ENCODE peak calls at places on chromosomes 12 and 14, in nine cellular contexts. B, Q, P, C, F, N, J, M and Y are unnamed samples.

GRCh38 chr12:103326190-103326589 is 169.6 kb downstream of the C12orf42 start:
- DNase-seq in B (peak; percentile 4), Q (peak; percentile 39), P (peak; percentile 55), C (peak; percentile 33), F (no peak), N (no peak), J (peak; percentile 24), M (no peak), Y (peak; percentile 49)

GRCh38 chr14:90645842-90646443 is 170.3 kb downstream of the TTC7B start:
- DNase-seq in B (peak; percentile 64), Q (no peak), P (peak; percentile 84), C (no peak), F (no peak), N (peak; percentile 39), J (no peak), M (peak; percentile 94), Y (no peak)

GRCh38 chr12:54210400-54210790 is 21.6 kb upstream of the SMUG1 start:
- DNase-seq in B (no peak), Q (no peak), P (no peak), C (no peak), F (no peak), N (no peak), J (no peak), M (no peak), Y (no peak)

GRCh38 chr12:109770104-109770860 is 56.7 kb downstream of the FAM222A start:
- DNase-seq in B (no peak), Q (no peak), P (no peak), C (no peak), F (no peak), N (peak; percentile 16), J (no peak), M (no peak), Y (no peak)

GRCh38 chr12:59570134-59570533 is 25.7 kb upstream of the SLC16A7 start:
- DNase-seq in B (peak; percentile 97), Q (no peak), P (peak; percentile 59), C (no peak), F (no peak), N (peak; percentile 44), J (no peak), M (peak; percentile 54), Y (no peak)

GRCh38 chr12:42587564-42588307 is 1.8 kb downstream of the PRICKLE1 start:
- DNase-seq in B (no peak), Q (no peak), P (peak; percentile 43), C (no peak), F (no peak), N (peak; percentile 42), J (no peak), M (no peak), Y (no peak)

GRCh38 chr14:39467889-39468524 is 35.8 kb upstream of the FBXO33 start:
- DNase-seq in B (peak; percentile 37), Q (no peak), P (peak; percentile 59), C (peak; percentile 39), F (peak; percentile 72), N (peak; percentile 62), J (peak; percentile 28), M (no peak), Y (peak; percentile 82)

GRCh38 chr14:94175403-94176146 is 1.5 kb downstream of the PPP4R4 start:
- DNase-seq in B (no peak), Q (no peak), P (no peak), C (no peak), F (no peak), N (no peak), J (no peak), M (no peak), Y (no peak)

GRCh38 chr12:48336564-48336963 is 14.2 kb downstream of the ZNF641 start:
- DNase-seq in B (peak; percentile 16), Q (no peak), P (peak; percentile 13), C (peak; percentile 10), F (peak; percentile 7), N (peak; percentile 11), J (no peak), M (no peak), Y (peak; percentile 10)

GRCh38 chr14:50600849-50601248 is 40.9 kb downstream of the ATL1 start:
- DNase-seq in B (no peak), Q (no peak), P (no peak), C (no peak), F (no peak), N (peak; percentile 68), J (no peak), M (no peak), Y (no peak)

GRCh38 chr14:103136388-103137271 is 13.4 kb downstream of the TNFAIP2 start:
- DNase-seq in B (peak; percentile 63), Q (no peak), P (peak; percentile 84), C (no peak), F (no peak), N (peak; percentile 58), J (no peak), M (peak; percentile 96), Y (no peak)

GRCh38 chr14:106840258-106840657 is 1313.9 kb downstream of the TMEM121 start:
- DNase-seq in B (no peak), Q (no peak), P (no peak), C (peak; percentile 74), F (peak; percentile 57), N (no peak), J (no peak), M (no peak), Y (peak; percentile 56)
- TF ChIP-seq CTCF in B (no peak), Q (no peak), P (no peak), C (peak; percentile 71), F (peak; percentile 9), N (no peak), J (peak; percentile 22), M (no peak), Y (peak; percentile 31)

DNA sequence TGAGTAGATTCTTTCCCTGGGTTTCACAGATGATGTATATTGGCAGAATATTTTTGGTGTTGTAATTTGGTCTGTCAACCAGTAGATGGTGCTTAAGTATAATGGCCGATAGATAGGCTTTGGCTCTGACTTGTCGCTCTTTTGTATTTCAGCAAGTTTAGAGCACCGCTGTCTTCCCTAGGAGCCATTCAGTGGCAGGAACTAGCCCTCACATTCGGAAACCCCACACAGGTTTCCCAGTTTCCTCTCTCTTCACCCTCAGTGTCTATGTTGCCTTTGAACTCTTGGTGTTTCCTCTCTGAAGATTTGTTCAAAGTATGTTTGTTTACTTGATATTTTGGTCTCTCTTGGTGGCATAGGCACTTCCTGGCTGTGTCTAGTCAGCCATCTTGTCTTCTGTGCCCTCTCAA is 102.2 kb downstream of the GPHN start:
- DNase-seq in B (peak; percentile 18), Q (no peak), P (peak; percentile 72), C (peak; percentile 30), F (no peak), N (peak; percentile 53), J (peak; percentile 51), M (no peak), Y (peak; percentile 79)
- TF ChIP-seq CTCF in B (peak; percentile 33), Q (no peak), P (peak; percentile 80), C (peak; percentile 80), F (peak; percentile 11), N (peak; percentile 61), J (peak; percentile 55), M (peak; percentile 62), Y (peak; percentile 62)

DNA sequence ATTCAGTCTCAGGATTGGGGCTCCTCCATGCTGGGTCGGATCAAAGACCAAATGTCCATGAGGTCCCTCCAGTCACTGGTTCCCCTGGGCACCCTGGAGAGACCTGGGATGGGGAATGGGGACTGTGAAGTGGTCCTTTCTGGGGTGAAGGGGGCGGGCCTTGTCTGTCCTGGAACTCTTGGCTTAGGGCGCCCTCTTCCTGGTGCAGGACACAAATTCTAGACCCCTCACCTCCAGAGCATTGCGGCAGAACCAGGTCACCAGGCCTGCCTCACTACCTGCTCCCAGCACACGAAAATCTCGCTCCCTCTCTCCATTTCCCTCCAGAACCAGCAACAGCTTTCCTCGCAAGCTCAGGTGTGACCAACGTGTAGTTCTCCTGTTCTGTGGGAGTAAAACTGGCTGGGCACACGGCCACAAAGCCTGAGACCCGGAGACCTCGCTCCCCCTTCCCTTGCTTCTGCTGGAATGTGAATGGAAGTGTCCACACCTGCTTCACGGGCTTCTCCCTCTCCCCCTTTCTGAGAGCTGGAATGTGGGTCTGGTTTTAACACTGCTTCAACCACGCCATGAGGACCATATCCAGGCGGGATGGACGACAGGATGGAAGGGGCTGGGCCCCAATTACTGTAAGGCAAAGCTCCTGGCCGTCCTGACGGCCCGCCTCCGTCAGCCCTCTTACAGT is 112.7 kb downstream of the SCARB1 start:
- DNase-seq in B (no peak), Q (no peak), P (no peak), C (peak; percentile 30), F (peak; percentile 36), N (no peak), J (no peak), M (no peak), Y (no peak)
- TF ChIP-seq CTCF in B (no peak), Q (no peak), P (peak; percentile 52), C (peak; percentile 64), F (no peak), N (peak; percentile 19), J (no peak), M (no peak), Y (peak; percentile 14)

DNA sequence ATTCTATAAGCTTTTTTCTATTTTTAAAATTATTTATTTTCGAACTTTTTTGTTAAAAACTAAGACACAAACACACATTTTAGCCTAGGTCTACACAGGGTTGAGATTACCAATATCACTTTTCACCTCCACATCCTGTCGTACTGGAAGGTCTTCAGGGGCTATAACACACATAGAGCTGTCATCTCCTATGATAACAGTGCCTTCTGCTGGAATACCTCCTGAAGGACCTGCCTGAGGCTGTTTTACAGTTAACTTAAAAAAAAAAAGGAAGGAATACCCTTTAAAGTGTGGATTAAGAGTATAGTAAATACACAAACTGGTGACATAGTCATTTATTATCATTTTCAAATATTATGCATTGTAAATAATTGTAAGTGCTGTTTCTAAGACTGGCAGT is 43.0 kb downstream of the RASSF8 start:
- DNase-seq in B (no peak), Q (no peak), P (peak; percentile 32), C (no peak), F (no peak), N (no peak), J (no peak), M (no peak), Y (no peak)
- TF ChIP-seq CTCF in B (no peak), Q (no peak), P (peak; percentile 52), C (no peak), F (no peak), N (peak; percentile 25), J (no peak), M (no peak), Y (no peak)

DNA sequence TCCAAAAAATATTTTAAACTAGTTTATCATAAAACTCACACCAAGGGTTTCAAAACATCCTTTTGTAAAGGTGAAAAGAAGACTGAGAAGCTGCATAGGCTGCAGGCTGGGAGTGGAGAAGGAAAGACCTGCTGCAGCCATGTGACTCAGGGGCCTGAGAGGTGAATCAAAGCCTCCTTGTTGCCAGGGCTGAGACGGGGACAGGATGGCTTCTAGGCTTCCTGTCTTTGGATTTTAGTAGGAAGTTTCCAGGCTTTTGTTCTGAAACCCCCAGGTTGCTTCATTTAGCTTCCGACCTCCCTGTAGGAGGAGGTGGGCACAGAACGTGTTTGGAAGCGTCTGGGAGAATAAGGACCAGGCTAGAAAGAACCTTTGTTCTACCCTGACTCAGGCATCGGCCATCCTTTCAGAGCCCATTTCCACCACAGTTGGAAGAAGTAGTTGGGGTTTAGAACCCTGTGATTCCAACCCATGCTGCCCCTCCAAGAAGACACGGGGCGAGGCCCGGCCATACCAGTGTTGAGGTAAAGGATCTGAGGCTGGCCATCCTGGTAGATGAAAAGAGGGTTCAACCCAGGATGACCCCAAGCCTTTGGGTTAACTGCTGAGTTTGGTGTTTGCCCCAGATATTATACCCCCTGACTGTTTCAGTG is 122.4 kb downstream of the SLC25A47 start:
- DNase-seq in B (peak; percentile 10), Q (no peak), P (peak; percentile 19), C (no peak), F (no peak), N (no peak), J (no peak), M (no peak), Y (no peak)
- TF ChIP-seq CTCF in B (no peak), Q (no peak), P (no peak), C (no peak), F (no peak), N (no peak), J (no peak), M (no peak), Y (no peak)